ENCODE peak calls at places on chromosomes 1 and 21, in ten cellular contexts. R is hippocampal formation; K is NCI-H446; P is RPMI7951; U is HFFc6; Q is effector CD4-positive, alpha-beta T cell; N is HuH-7; F is epithelial cell of esophagus; L is germinal center; T is NCI-H1930. I is an unnamed sample.

GRCh38 chr21:36479415-36480402 is at the start of gene CLDN14:
- DNase-seq in L (no peak), Q (no peak), K (peak), T (no peak), U (no peak), F (peak), R (no peak), N (peak), P (no peak), I (no peak)

GRCh38 chr1:40059292-40059959 is 18.9 kb downstream of the CAP1 start:
- DNase-seq in U (peak), L (peak), Q (no peak), T (no peak), N (peak), R (no peak), F (peak), K (no peak), P (peak), I (peak)

GRCh38 chr1:17587693-17588047 is 48.2 kb downstream of the ARHGEF10L start:
- DNase-seq in P (peak), K (no peak), U (peak), F (no peak), N (no peak), Q (no peak), R (no peak), T (no peak), L (no peak), I (no peak)

GRCh38 chr1:221839794-221840395 is 98.0 kb upstream of the DUSP10 start:
- DNase-seq in P (peak), L (peak), F (peak), K (no peak), T (no peak), R (no peak), N (no peak), Q (peak), U (peak), I (no peak)

GRCh38 chr1:204384636-204385354 is 25.1 kb upstream of the PLEKHA6 start:
- DNase-seq in N (no peak), K (peak), Q (no peak), L (no peak), P (peak), F (peak), T (no peak), R (peak), U (peak), I (no peak)

GRCh38 chr1:209805341-209805781 is 581 bp downstream of the IRF6 start:
- DNase-seq in T (no peak), Q (no peak), N (no peak), U (no peak), L (no peak), K (no peak), P (no peak), F (no peak), R (no peak), I (no peak)

GRCh38 chr1:234505774-234506114 is 26.8 kb upstream of the TARBP1 start:
- DNase-seq in P (no peak), K (no peak), U (peak), F (peak), N (no peak), T (no peak), Q (no peak), R (no peak), L (no peak), I (no peak)

GRCh38 chr1:47901001-47901575 is 96.1 kb downstream of the TRABD2B start:
- DNase-seq in Q (no peak), K (no peak), P (no peak), L (no peak), T (no peak), R (no peak), F (no peak), U (no peak), N (no peak), I (no peak)

GRCh38 chr1:106957795-106958194 is 98.7 kb upstream of the PRMT6 start:
- DNase-seq in K (no peak), F (no peak), R (no peak), N (no peak), U (no peak), P (no peak), T (no peak), L (no peak), Q (no peak), I (no peak)

GRCh38 chr1:64320470-64320869 is 117.0 kb downstream of the UBE2U start:
- DNase-seq in T (no peak), U (no peak), K (no peak), N (no peak), P (peak), R (no peak), L (no peak), F (peak), Q (no peak), I (no peak)

GRCh38 chr1:180953291-180953747 is 40.6 kb downstream of the KIAA1614 start:
- DNase-seq in F (peak), L (no peak), R (no peak), K (no peak), T (no peak), P (no peak), U (no peak), N (no peak), Q (no peak), I (no peak)

GRCh38 chr21:38768385-38769071 is 37.2 kb upstream of the ETS2 start:
- DNase-seq in Q (no peak), U (peak), F (peak), K (no peak), L (no peak), P (peak), T (no peak), N (no peak), R (no peak), I (no peak)

GRCh38 chr1:150010388-150011115 is at the start of gene OTUD7B:
- DNase-seq in L (peak), F (peak), U (peak), R (peak), P (peak), K (peak), T (peak), N (peak), Q (peak), I (peak)

GRCh38 chr21:34909492-34910292 is 139.4 kb downstream of the RUNX1 start:
- DNase-seq in L (no peak), N (no peak), R (no peak), F (no peak), Q (no peak), K (no peak), U (no peak), T (no peak), P (no peak), I (peak)

GRCh38 chr1:67052741-67053534 is 1.0 kb downstream of the SLC35D1 start:
- DNase-seq in N (peak), K (no peak), F (peak), P (peak), R (peak), U (peak), L (no peak), Q (no peak), T (no peak), I (peak)

GRCh38 chr1:233367057-233367759 is 39.7 kb downstream of the MAP3K21 start:
- DNase-seq in U (no peak), F (no peak), L (no peak), R (no peak), N (no peak), T (no peak), P (peak), Q (no peak), K (no peak), I (no peak)

GRCh38 chr1:86419277-86419903 is 4.6 kb upstream of the CLCA2 start:
- DNase-seq in T (no peak), F (peak), N (peak), U (peak), Q (no peak), K (no peak), L (peak), P (peak), R (peak), I (peak)

I was measured in KBM-7.